ENCODE peak calls at places on chromosome 6, in nine cellular contexts. B, Y, W, J, F, U, L, R and N are unnamed samples.

GRCh38 chr6:1600063-1600763 is 9.5 kb upstream of the FOXC1 start:
- DNase-seq in U (no peak), J (no peak), Y (no peak), L (no peak), R (no peak), W (no peak), F (no peak), B (no peak), N (no peak)

GRCh38 chr6:44615621-44616020 is 228.1 kb downstream of the CDC5L start:
- DNase-seq in J (no peak), R (no peak), L (no peak), Y (no peak), B (no peak), W (no peak), U (no peak), F (no peak), N (no peak)

GRCh38 chr6:168122011-168122410 is 43.0 kb upstream of the FRMD1 start:
- DNase-seq in Y (no peak), B (no peak), L (no peak), J (no peak), F (no peak), R (no peak), U (no peak), W (no peak), N (no peak)

GRCh38 chr6:166957087-166957804 is 896 bp upstream of the RNASET2 start:
- DNase-seq in U (no peak), L (no peak), R (peak; percentile 35), W (peak; percentile 86), B (no peak), J (peak; percentile 82), Y (no peak), F (no peak), N (no peak)

GRCh38 chr6:150334790-150335783 is 33.7 kb upstream of the IYD start:
- DNase-seq in F (peak; percentile 36), W (peak; percentile 35), U (peak; percentile 66), Y (no peak), B (peak; percentile 35), J (no peak), L (peak; percentile 77), R (peak; percentile 78), N (peak; percentile 50)

GRCh38 chr6:24719125-24719931 is at the start of gene C6orf62:
- DNase-seq in W (peak; percentile 79), L (peak; percentile 60), R (peak; percentile 31), J (peak; percentile 65), F (no peak), U (no peak), B (peak; percentile 24), Y (peak; percentile 27), N (no peak)

GRCh38 chr6:108873971-108874370 is 25.7 kb downstream of the ARMC2 start:
- DNase-seq in W (no peak), L (no peak), J (no peak), U (no peak), B (no peak), R (no peak), Y (no peak), F (no peak), N (no peak)

GRCh38 chr6:26199773-26200728 is 112.8 kb downstream of the HFE start:
- DNase-seq in F (no peak), R (no peak), J (peak; percentile 64), Y (no peak), U (no peak), L (no peak), W (no peak), B (no peak), N (no peak)

GRCh38 chr6:141552463-141552862 is 580.3 kb upstream of the GJE1 start:
- DNase-seq in Y (no peak), L (peak; percentile 79), R (peak; percentile 13), B (no peak), U (no peak), J (no peak), F (no peak), W (no peak), N (peak; percentile 87)